ENCODE peak calls at places on chromosomes 5 and 9, in four cellular contexts. Z is CD4-positive, alpha-beta T cell; G is iris pigment epithelial cell; K is activated T-helper 1 cell treated with anti-CD3 and anti-CD28 coated beads, Interleukin-2, amount 50 U/mL, for 16 hours. H is an unnamed sample.

GRCh38 chr9:98185021-98185567 is 7.3 kb downstream of the CORO2A start:
- DNase-seq in Z (no peak), G (no peak), K (no peak), H (no peak)

GRCh38 chr9:94801242-94801641 is 74.7 kb downstream of the AOPEP start:
- DNase-seq in Z (no peak), G (no peak), K (no peak), H (no peak)

GRCh38 chr9:133707065-133707760 is 30.9 kb downstream of the SARDH start:
- DNase-seq in Z (no peak), G (peak; percentile 82), K (no peak), H (no peak)

GRCh38 chr9:105254226-105254625 is 9.8 kb downstream of the SLC44A1 start:
- DNase-seq in Z (no peak), G (no peak), K (no peak), H (no peak)

GRCh38 chr5:143896981-143897380 is 85.0 kb downstream of the HMHB1 start:
- DNase-seq in Z (no peak), G (peak; percentile 84), K (no peak), H (no peak)

GRCh38 chr5:43854697-43855292 is 251.8 kb downstream of the NNT start:
- DNase-seq in Z (no peak), G (peak; percentile 3), K (no peak), H (no peak)

GRCh38 chr5:25090275-25090674 is 445.5 kb upstream of the CDH10 start:
- DNase-seq in Z (no peak), G (no peak), K (no peak), H (no peak)

GRCh38 chr5:135535820-135536801 is at the start of gene NEUROG1:
- DNase-seq in Z (no peak), G (no peak), K (no peak), H (no peak)

GRCh38 chr9:108654566-108654965 is 201.2 kb downstream of the ACTL7B start:
- DNase-seq in Z (no peak), G (peak; percentile 20), K (no peak), H (peak; percentile 47)

GRCh38 chr9:116480700-116481099 is 206.4 kb upstream of the TRIM32 start:
- DNase-seq in Z (no peak), G (no peak), K (no peak), H (no peak)

GRCh38 chr9:32398207-32398606 is 13.8 kb downstream of the ACO1 start:
- DNase-seq in Z (no peak), G (peak; percentile 92), K (no peak), H (peak; percentile 38)

GRCh38 chr9:98575379-98576346 is 133.1 kb downstream of the GABBR2 start:
- DNase-seq in Z (no peak), G (peak; percentile 90), K (no peak), H (peak; percentile 94)

GRCh38 chr5:142245776-142246175 is 79.0 kb downstream of the SPRY4 start:
- DNase-seq in Z (no peak), G (peak; percentile 37), K (no peak), H (peak; percentile 71)

GRCh38 chr9:121947683-121948300 is 145.3 kb downstream of the TTLL11 start:
- DNase-seq in Z (no peak), G (no peak), K (no peak), H (no peak)

GRCh38 chr5:38660194-38660668 is 103.8 kb upstream of the LIFR start:
- DNase-seq in Z (no peak), G (no peak), K (no peak), H (peak; percentile 98)

GRCh38 chr5:102582706-102583105 is 83.9 kb upstream of the SLCO6A1 start:
- DNase-seq in Z (no peak), G (peak; percentile 40), K (no peak), H (no peak)

GRCh38 chr5:178230879-178231735 is 1.5 kb downstream of the PHYKPL start:
- DNase-seq in Z (no peak), G (peak; percentile 52), K (no peak), H (no peak)

GRCh38 chr5:175696139-175696854 is 38.4 kb downstream of the HRH2 start:
- DNase-seq in Z (peak; percentile 61), G (peak; percentile 8), K (peak; percentile 45), H (peak; percentile 34)

GRCh38 chr5:9059920-9060691 is 485.8 kb downstream of the SEMA5A start:
- DNase-seq in Z (no peak), G (peak; percentile 97), K (no peak), H (peak; percentile 97)

GRCh38 chr5:139268364-139269202 is 25.0 kb upstream of the MATR3 start:
- DNase-seq in Z (no peak), G (no peak), K (no peak), H (no peak)

GRCh38 chr5:107809201-107810034 is 138.7 kb upstream of the EFNA5 start:
- DNase-seq in Z (no peak), G (peak; percentile 31), K (no peak), H (peak; percentile 20)

GRCh38 chr5:23627976-23628375 is 120.6 kb downstream of the PRDM9 start:
- DNase-seq in Z (no peak), G (no peak), K (no peak), H (no peak)